ENCODE peak calls at places on chromosomes 12 and 14, in six cellular contexts. One of them, this sample, is unnamed.

GRCh38 chr12:124688356-124688992 is 121.1 kb upstream of the NCOR2 start:
- DNase-seq in lung: no peak
- DNase-seq in cardiac fibroblast: peak
- DNase-seq in AG10803: no peak
- DNase-seq in HFF-Myc: no peak
- DNase-seq in MM.1S: no peak
- DNase-seq in this sample: no peak

GRCh38 chr14:45716506-45716905 is 463.5 kb upstream of the MIS18BP1 start:
- DNase-seq in lung: no peak
- DNase-seq in cardiac fibroblast: no peak
- DNase-seq in AG10803: no peak
- DNase-seq in HFF-Myc: no peak
- DNase-seq in MM.1S: no peak
- DNase-seq in this sample: no peak

GRCh38 chr12:56300644-56301464 is 724 bp upstream of the CS start:
- DNase-seq in lung: no peak
- DNase-seq in cardiac fibroblast: no peak
- DNase-seq in AG10803: no peak
- DNase-seq in HFF-Myc: no peak
- DNase-seq in MM.1S: peak
- DNase-seq in this sample: no peak

GRCh38 chr12:6735448-6736191 is 11.8 kb downstream of the COPS7A start:
- DNase-seq in lung: peak
- DNase-seq in cardiac fibroblast: peak
- DNase-seq in AG10803: peak
- DNase-seq in HFF-Myc: no peak
- DNase-seq in MM.1S: peak
- DNase-seq in this sample: no peak

GRCh38 chr14:100010679-100011078 is 54.5 kb upstream of the EVL start:
- DNase-seq in lung: no peak
- DNase-seq in cardiac fibroblast: no peak
- DNase-seq in AG10803: no peak
- DNase-seq in HFF-Myc: no peak
- DNase-seq in MM.1S: no peak
- DNase-seq in this sample: no peak

GRCh38 chr12:116528498-116528897 is 30.7 kb upstream of the MAP1LC3B2 start:
- DNase-seq in lung: no peak
- DNase-seq in cardiac fibroblast: peak
- DNase-seq in AG10803: peak
- DNase-seq in HFF-Myc: no peak
- DNase-seq in MM.1S: no peak
- DNase-seq in this sample: no peak

GRCh38 chr14:89252887-89253532 is 164.0 kb downstream of the FOXN3 start:
- DNase-seq in lung: no peak
- DNase-seq in cardiac fibroblast: peak
- DNase-seq in AG10803: no peak
- DNase-seq in HFF-Myc: no peak
- DNase-seq in MM.1S: no peak
- DNase-seq in this sample: no peak

GRCh38 chr14:105257464-105257863 is 9.1 kb downstream of the BTBD6 start:
- DNase-seq in lung: no peak
- DNase-seq in cardiac fibroblast: no peak
- DNase-seq in AG10803: no peak
- DNase-seq in HFF-Myc: no peak
- DNase-seq in MM.1S: no peak
- DNase-seq in this sample: no peak

GRCh38 chr14:89721991-89722390 is 232.5 kb downstream of the EFCAB11 start:
- DNase-seq in lung: no peak
- DNase-seq in cardiac fibroblast: no peak
- DNase-seq in AG10803: peak
- DNase-seq in HFF-Myc: no peak
- DNase-seq in MM.1S: no peak
- DNase-seq in this sample: no peak

GRCh38 chr12:53984901-53985357 is at the start of gene HOXC10:
- DNase-seq in lung: peak
- DNase-seq in cardiac fibroblast: peak
- DNase-seq in AG10803: peak
- DNase-seq in HFF-Myc: peak
- DNase-seq in MM.1S: peak
- DNase-seq in this sample: peak

GRCh38 chr12:80937391-80938238 is at the start of gene LIN7A:
- DNase-seq in lung: peak
- DNase-seq in cardiac fibroblast: peak
- DNase-seq in AG10803: peak
- DNase-seq in HFF-Myc: no peak
- DNase-seq in MM.1S: no peak
- DNase-seq in this sample: no peak

GRCh38 chr14:103258211-103258610 is 75.8 kb upstream of the EIF5 start:
- DNase-seq in lung: no peak
- DNase-seq in cardiac fibroblast: no peak
- DNase-seq in AG10803: no peak
- DNase-seq in HFF-Myc: no peak
- DNase-seq in MM.1S: no peak
- DNase-seq in this sample: no peak

GRCh38 chr12:132261328-132262138 is 67.9 kb downstream of the GALNT9 start:
- DNase-seq in lung: no peak
- DNase-seq in cardiac fibroblast: no peak
- DNase-seq in AG10803: no peak
- DNase-seq in HFF-Myc: no peak
- DNase-seq in MM.1S: no peak
- DNase-seq in this sample: no peak

GRCh38 chr12:97323154-97323553 is 139.4 kb upstream of the RMST start:
- DNase-seq in lung: no peak
- DNase-seq in cardiac fibroblast: no peak
- DNase-seq in AG10803: no peak
- DNase-seq in HFF-Myc: no peak
- DNase-seq in MM.1S: no peak
- DNase-seq in this sample: no peak

GRCh38 chr12:3294481-3294911 is 196.5 kb upstream of the PRMT8 start:
- DNase-seq in lung: no peak
- DNase-seq in cardiac fibroblast: no peak
- DNase-seq in AG10803: no peak
- DNase-seq in HFF-Myc: no peak
- DNase-seq in MM.1S: no peak
- DNase-seq in this sample: no peak

GRCh38 chr12:55847033-55847432 is 4.3 kb upstream of the MMP19 start:
- DNase-seq in lung: no peak
- DNase-seq in cardiac fibroblast: peak
- DNase-seq in AG10803: peak
- DNase-seq in HFF-Myc: peak
- DNase-seq in MM.1S: no peak
- DNase-seq in this sample: no peak

GRCh38 chr12:4114986-4115385 is 158.6 kb upstream of the CCND2 start:
- DNase-seq in lung: no peak
- DNase-seq in cardiac fibroblast: no peak
- DNase-seq in AG10803: no peak
- DNase-seq in HFF-Myc: no peak
- DNase-seq in MM.1S: no peak
- DNase-seq in this sample: no peak

GRCh38 chr12:34402899-34403705 is 380.8 kb downstream of the ALG10 start:
- DNase-seq in lung: peak
- DNase-seq in cardiac fibroblast: no peak
- DNase-seq in AG10803: no peak
- DNase-seq in HFF-Myc: no peak
- DNase-seq in MM.1S: no peak
- DNase-seq in this sample: no peak

GRCh38 chr12:102462803-102463499 is 17.4 kb downstream of the IGF1 start:
- DNase-seq in lung: no peak
- DNase-seq in cardiac fibroblast: peak
- DNase-seq in AG10803: peak
- DNase-seq in HFF-Myc: no peak
- DNase-seq in MM.1S: no peak
- DNase-seq in this sample: no peak

GRCh38 chr14:54786816-54787215 is 115.8 kb downstream of the GCH1 start:
- DNase-seq in lung: no peak
- DNase-seq in cardiac fibroblast: no peak
- DNase-seq in AG10803: no peak
- DNase-seq in HFF-Myc: no peak
- DNase-seq in MM.1S: no peak
- DNase-seq in this sample: no peak

GRCh38 chr12:12733118-12733517 is 15.9 kb downstream of the CDKN1B start:
- DNase-seq in lung: no peak
- DNase-seq in cardiac fibroblast: no peak
- DNase-seq in AG10803: no peak
- DNase-seq in HFF-Myc: no peak
- DNase-seq in MM.1S: no peak
- DNase-seq in this sample: no peak

GRCh38 chr12:52125499-52125900 is 46.0 kb downstream of the SMIM41 start:
- DNase-seq in lung: no peak
- DNase-seq in cardiac fibroblast: no peak
- DNase-seq in AG10803: no peak
- DNase-seq in HFF-Myc: no peak
- DNase-seq in MM.1S: no peak
- DNase-seq in this sample: no peak

GRCh38 chr14:39368261-39368959 is 63.8 kb downstream of the FBXO33 start:
- DNase-seq in lung: no peak
- DNase-seq in cardiac fibroblast: peak
- DNase-seq in AG10803: peak
- DNase-seq in HFF-Myc: peak
- DNase-seq in MM.1S: no peak
- DNase-seq in this sample: no peak

GRCh38 chr14:58428011-58428807 is 690 bp downstream of the KIAA0586 start:
- DNase-seq in lung: no peak
- DNase-seq in cardiac fibroblast: peak
- DNase-seq in AG10803: peak
- DNase-seq in HFF-Myc: peak
- DNase-seq in MM.1S: peak
- DNase-seq in this sample: peak

GRCh38 chr12:54417712-54418440 is 1.2 kb downstream of the ITGA5 start:
- DNase-seq in lung: no peak
- DNase-seq in cardiac fibroblast: no peak
- DNase-seq in AG10803: no peak
- DNase-seq in HFF-Myc: no peak
- DNase-seq in MM.1S: no peak
- DNase-seq in this sample: no peak

GRCh38 chr12:128551266-128552025 is 272.3 kb downstream of the SLC15A4 start:
- DNase-seq in lung: no peak
- DNase-seq in cardiac fibroblast: no peak
- DNase-seq in AG10803: no peak
- DNase-seq in HFF-Myc: no peak
- DNase-seq in MM.1S: no peak
- DNase-seq in this sample: no peak

GRCh38 chr12:31002999-31003398 is 70.7 kb upstream of the DDX11 start:
- DNase-seq in lung: no peak
- DNase-seq in cardiac fibroblast: no peak
- DNase-seq in AG10803: peak
- DNase-seq in HFF-Myc: no peak
- DNase-seq in MM.1S: no peak
- DNase-seq in this sample: peak

GRCh38 chr12:7017870-7018349 is 366 bp downstream of the LPCAT3 start:
- DNase-seq in lung: no peak
- DNase-seq in cardiac fibroblast: no peak
- DNase-seq in AG10803: no peak
- DNase-seq in HFF-Myc: no peak
- DNase-seq in MM.1S: peak
- DNase-seq in this sample: no peak

GRCh38 chr14:58216544-58216943 is 16.6 kb downstream of the ACTR10 start:
- DNase-seq in lung: no peak
- DNase-seq in cardiac fibroblast: no peak
- DNase-seq in AG10803: no peak
- DNase-seq in HFF-Myc: no peak
- DNase-seq in MM.1S: no peak
- DNase-seq in this sample: no peak

GRCh38 chr14:74919421-74920165 is 3.5 kb downstream of the RPS6KL1 start:
- DNase-seq in lung: no peak
- DNase-seq in cardiac fibroblast: no peak
- DNase-seq in AG10803: peak
- DNase-seq in HFF-Myc: no peak
- DNase-seq in MM.1S: no peak
- DNase-seq in this sample: no peak
- H3K4me3 ChIP-seq in lung: no peak
- H3K4me3 ChIP-seq in cardiac fibroblast: no peak
- H3K4me3 ChIP-seq in AG10803: no peak
- H3K4me3 ChIP-seq in HFF-Myc: no peak
- H3K4me3 ChIP-seq in MM.1S: no peak
- H3K4me3 ChIP-seq in this sample: no peak

GRCh38 chr14:50828738-50829471 is 2.1 kb downstream of the NIN start:
- DNase-seq in lung: no peak
- DNase-seq in cardiac fibroblast: no peak
- DNase-seq in AG10803: no peak
- DNase-seq in HFF-Myc: no peak
- DNase-seq in MM.1S: no peak
- DNase-seq in this sample: no peak
- TF ChIP-seq CTCF in lung: no peak
- TF ChIP-seq CTCF in cardiac fibroblast: no peak
- TF ChIP-seq CTCF in AG10803: peak
- TF ChIP-seq CTCF in HFF-Myc: no peak
- TF ChIP-seq CTCF in MM.1S: no peak
- TF ChIP-seq CTCF in this sample: no peak

GRCh38 chr14:73427516-73428264 is 30.7 kb downstream of the NUMB start:
- DNase-seq in lung: no peak
- DNase-seq in cardiac fibroblast: no peak
- DNase-seq in AG10803: no peak
- DNase-seq in HFF-Myc: no peak
- DNase-seq in MM.1S: no peak
- DNase-seq in this sample: no peak
- H3K4me3 ChIP-seq in lung: no peak
- H3K4me3 ChIP-seq in cardiac fibroblast: no peak
- H3K4me3 ChIP-seq in AG10803: no peak
- H3K4me3 ChIP-seq in HFF-Myc: no peak
- H3K4me3 ChIP-seq in MM.1S: no peak
- H3K4me3 ChIP-seq in this sample: no peak

GRCh38 chr14:22159049-22159448 is 430.0 kb downstream of the DAD1 start:
- DNase-seq in lung: no peak
- DNase-seq in cardiac fibroblast: no peak
- DNase-seq in AG10803: no peak
- DNase-seq in HFF-Myc: no peak
- DNase-seq in MM.1S: peak
- DNase-seq in this sample: no peak

GRCh38 chr14:22158560-22158959 is 430.5 kb downstream of the DAD1 start:
- DNase-seq in lung: no peak
- DNase-seq in cardiac fibroblast: no peak
- DNase-seq in AG10803: no peak
- DNase-seq in HFF-Myc: no peak
- DNase-seq in MM.1S: no peak
- DNase-seq in this sample: no peak

GRCh38 chr14:22159968-22160367 is 429.1 kb downstream of the DAD1 start:
- DNase-seq in lung: no peak
- DNase-seq in cardiac fibroblast: no peak
- DNase-seq in AG10803: no peak
- DNase-seq in HFF-Myc: no peak
- DNase-seq in MM.1S: peak
- DNase-seq in this sample: no peak

GRCh38 chr14:22164616-22165015 is 424.4 kb downstream of the DAD1 start:
- DNase-seq in lung: no peak
- DNase-seq in cardiac fibroblast: no peak
- DNase-seq in AG10803: no peak
- DNase-seq in HFF-Myc: no peak
- DNase-seq in MM.1S: no peak
- DNase-seq in this sample: no peak

DNA sequence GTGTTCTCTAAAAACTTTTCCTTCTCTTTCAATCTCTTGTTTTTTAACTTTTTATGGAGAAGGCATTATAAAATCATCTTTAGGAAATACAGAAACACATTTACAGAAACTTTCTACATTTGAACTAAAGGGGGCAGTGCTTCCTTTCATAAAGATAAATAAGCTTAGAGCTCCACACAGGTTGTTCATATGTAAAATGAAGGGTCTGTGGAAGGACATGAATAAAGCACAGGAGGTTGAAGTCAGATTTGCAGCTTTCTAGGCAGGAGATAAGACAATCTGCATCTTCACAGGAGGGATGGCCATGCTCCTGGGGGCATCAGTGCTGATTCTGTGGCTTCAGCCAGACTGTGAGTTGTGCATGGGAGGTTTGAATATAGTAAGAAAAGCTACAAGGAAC is 426.0 kb downstream of the DAD1 start:
- DNase-seq in lung: no peak
- DNase-seq in cardiac fibroblast: no peak
- DNase-seq in AG10803: no peak
- DNase-seq in HFF-Myc: no peak
- DNase-seq in MM.1S: peak
- DNase-seq in this sample: no peak
- TF ChIP-seq CTCF in lung: no peak
- TF ChIP-seq CTCF in cardiac fibroblast: peak
- TF ChIP-seq CTCF in AG10803: no peak
- TF ChIP-seq CTCF in HFF-Myc: no peak
- TF ChIP-seq CTCF in MM.1S: peak
- TF ChIP-seq CTCF in this sample: peak

This sample was measured in epithelial cell of proximal tubule.